ENCODE peak calls at places on chromosomes 7 and 10, in seven cellular contexts. X, B, N, R, F, G and D are unnamed samples. For H3K4me1, the result is how much of the 10 kb centered on the place peaks cover.

GRCh38 chr10:131652416-131652815 is 248.4 kb upstream of the PPP2R2D start:
- DNase-seq in X (no peak), B (peak), N (peak), R (no peak), F (no peak), G (no peak), D (no peak)

GRCh38 chr7:41885078-41885477 is 182.2 kb upstream of the INHBA start:
- DNase-seq in X (no peak), B (no peak), N (no peak), R (peak), F (no peak), G (no peak), D (no peak)

GRCh38 chr7:46165281-46165680 is 244.2 kb upstream of the IGFBP3 start:
- DNase-seq in X (no peak), B (no peak), N (no peak), R (peak), F (no peak), G (no peak), D (no peak)

GRCh38 chr7:117008849-117009531 is 55.7 kb downstream of the ST7 start:
- DNase-seq in X (no peak), B (no peak), N (no peak), R (peak), F (no peak), G (no peak), D (no peak)

GRCh38 chr10:120387326-120387725 is 69.7 kb upstream of the PLPP4 start:
- DNase-seq in X (no peak), B (no peak), N (no peak), R (no peak), F (no peak), G (no peak), D (no peak)

GRCh38 chr7:8290645-8291308 is 28.8 kb upstream of the ICA1 start:
- DNase-seq in X (no peak), B (peak), N (no peak), R (no peak), F (no peak), G (no peak), D (no peak)

GRCh38 chr7:93711926-93712325 is 137.4 kb upstream of the CALCR start:
- DNase-seq in X (no peak), B (no peak), N (no peak), R (no peak), F (no peak), G (no peak), D (no peak)

GRCh38 chr10:115856580-115856979 is 416.4 kb downstream of the GFRA1 start:
- DNase-seq in X (no peak), B (no peak), N (no peak), R (no peak), F (no peak), G (no peak), D (no peak)

GRCh38 chr7:50202052-50202555 is 102.4 kb upstream of the IKZF1 start:
- DNase-seq in X (no peak), B (no peak), N (no peak), R (no peak), F (no peak), G (no peak), D (no peak)

GRCh38 chr7:50685445-50686070 is 97.1 kb downstream of the GRB10 start:
- DNase-seq in X (no peak), B (no peak), N (no peak), R (no peak), F (no peak), G (no peak), D (no peak)

GRCh38 chr10:70715853-70716795 is 43.8 kb downstream of the ADAMTS14 start:
- DNase-seq in X (no peak), B (no peak), N (no peak), R (peak), F (no peak), G (no peak), D (no peak)

GRCh38 chr10:24307173-24307572 is 98.2 kb downstream of the KIAA1217 start:
- DNase-seq in X (no peak), B (no peak), N (no peak), R (no peak), F (no peak), G (no peak), D (peak)

GRCh38 chr7:149714910-149715471 is 58.4 kb downstream of the ZNF467 start:
- DNase-seq in X (peak), B (peak), N (peak), R (peak), F (no peak), G (no peak), D (peak)

GRCh38 chr10:91590904-91591791 is 41.7 kb downstream of the PPP1R3C start:
- DNase-seq in X (peak), B (peak), N (no peak), R (peak), F (peak), G (peak), D (no peak)

GRCh38 chr10:3886666-3887251 is 101.8 kb upstream of the KLF6 start:
- DNase-seq in X (peak), B (no peak), N (no peak), R (peak), F (peak), G (no peak), D (no peak)

GRCh38 chr7:47962262-47962661 is 14.0 kb upstream of the PKD1L1 start:
- DNase-seq in X (no peak), B (no peak), N (no peak), R (no peak), F (no peak), G (no peak), D (no peak)

GRCh38 chr7:102326156-102326914 is 29.9 kb downstream of the SPDYE6 start:
- DNase-seq in X (no peak), B (no peak), N (no peak), R (no peak), F (no peak), G (no peak), D (no peak)

GRCh38 chr10:73480158-73480557 is 15.7 kb downstream of the PPP3CB start:
- DNase-seq in X (no peak), B (no peak), N (no peak), R (peak), F (no peak), G (no peak), D (no peak)

GRCh38 chr10:11303671-11304170 is 286.0 kb downstream of the CELF2 start:
- DNase-seq in X (no peak), B (no peak), N (no peak), R (no peak), F (no peak), G (no peak), D (no peak)
- TF ChIP-seq POLR2A in X (no peak), B (no peak), N (no peak), R (no peak), F (no peak), G (no peak), D (no peak)

DNA sequence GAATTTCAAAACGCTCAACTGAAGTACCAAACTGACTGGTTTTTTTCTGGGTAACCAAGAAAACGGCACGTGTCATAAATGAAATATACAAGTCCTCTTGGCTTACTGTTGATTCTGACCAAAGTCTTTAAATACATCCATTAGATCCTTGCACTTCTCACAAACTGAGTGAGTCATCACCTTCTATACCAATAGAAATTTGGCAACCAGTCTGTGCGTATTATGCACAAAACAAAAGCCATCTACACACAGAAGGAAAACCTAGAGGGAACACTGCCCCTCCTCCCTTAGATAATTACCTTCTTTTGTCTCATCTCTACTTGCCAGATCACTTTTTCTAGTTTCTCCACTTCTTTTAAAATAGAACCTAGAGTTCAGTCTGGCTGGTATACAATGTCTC is 91.6 kb upstream of the ATP6V0A4 start:
- DNase-seq in X (no peak), B (no peak), N (no peak), R (peak), F (no peak), G (no peak), D (no peak)
- H3K4me1 ChIP-seq in X (under half), B (under half), N (under half), R (under half), F (under half), G (under half), D (under half)

GRCh38 chr7:43649755-43650274 is 66.9 kb downstream of the STK17A start:
- DNase-seq in X (no peak), B (no peak), N (no peak), R (peak), F (no peak), G (no peak), D (no peak)

GRCh38 chr7:43646603-43647313 is 63.9 kb downstream of the STK17A start:
- DNase-seq in X (no peak), B (no peak), N (no peak), R (peak), F (no peak), G (no peak), D (no peak)

GRCh38 chr7:43648725-43649406 is 66.0 kb downstream of the STK17A start:
- DNase-seq in X (no peak), B (no peak), N (no peak), R (peak), F (no peak), G (no peak), D (peak)

GRCh38 chr7:43647314-43647691 is 64.4 kb downstream of the STK17A start:
- DNase-seq in X (no peak), B (no peak), N (no peak), R (peak), F (no peak), G (no peak), D (no peak)

GRCh38 chr7:43647772-43648643 is 65.1 kb downstream of the STK17A start:
- DNase-seq in X (peak), B (peak), N (peak), R (peak), F (peak), G (no peak), D (peak)
- TF ChIP-seq POLR2A in X (no peak), B (no peak), N (no peak), R (peak), F (no peak), G (no peak), D (no peak)

DNA sequence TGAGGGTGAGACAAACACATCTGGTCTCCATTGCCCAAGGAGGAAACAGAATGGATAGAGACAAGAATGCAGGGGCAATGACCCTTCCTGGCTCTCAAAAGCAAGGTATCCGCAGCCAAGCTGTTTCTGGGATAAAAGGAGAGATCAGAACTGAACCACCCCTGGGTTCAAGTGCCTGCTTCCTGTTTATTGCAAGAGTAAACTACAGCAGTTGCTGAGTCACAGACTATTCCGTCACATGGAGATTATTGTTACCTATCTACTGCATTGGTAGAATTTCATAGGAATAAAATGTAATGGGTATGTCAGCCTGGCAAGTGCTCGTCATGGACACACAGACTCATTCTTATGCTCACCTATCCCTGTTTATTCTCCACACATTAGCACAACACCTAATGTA is 821.6 kb downstream of the GRID1 start:
- DNase-seq in X (no peak), B (no peak), N (no peak), R (no peak), F (no peak), G (no peak), D (no peak)
- H3K4me1 ChIP-seq in X (under half), B (under half), N (under half), R (under half), F (under half), G (under half), D (under half)